ENCODE peak calls at places on chromosomes 2 and 18, in five cellular contexts. S is foreskin fibroblast; U is activated CD8-positive, alpha-beta memory T cell treated with anti-CD3 and anti-CD28 coated beads, Interleukin-2, amount 50 U/mL, for 48 hours; F is HCEC 1CT; O is GM20000. C is an unnamed sample.

GRCh38 chr2:204687776-204688175 is 142.5 kb downstream of the PARD3B start:
- DNase-seq in S (no peak), O (no peak), F (no peak), U (no peak), C (no peak)

GRCh38 chr2:133566967-133567645 is 1.2 kb downstream of the NCKAP5 start:
- DNase-seq in S (peak; percentile 65), F (peak; percentile 59), U (no peak), O (no peak), C (peak; percentile 51)

GRCh38 chr2:8412082-8412481 is 269.8 kb upstream of the ID2 start:
- DNase-seq in U (no peak), S (no peak), O (no peak), F (no peak), C (peak; percentile 79)

GRCh38 chr2:173934895-173935294 is 30.3 kb downstream of the SP3 start:
- DNase-seq in S (no peak), U (no peak), F (no peak), O (no peak), C (no peak)

GRCh38 chr2:151238527-151239487 is 22.9 kb downstream of the RBM43 start:
- DNase-seq in O (peak; percentile 55), U (peak; percentile 57), S (peak; percentile 92), F (peak; percentile 85), C (peak; percentile 49)

GRCh38 chr2:56014075-56014730 is 90.6 kb upstream of the EFEMP1 start:
- DNase-seq in U (no peak), O (no peak), F (no peak), S (no peak), C (no peak)

GRCh38 chr2:173205375-173205774 is 129.7 kb downstream of the MAP3K20 start:
- DNase-seq in F (no peak), S (peak; percentile 72), U (no peak), O (no peak), C (no peak)

GRCh38 chr2:231920795-231921194 is 5.4 kb downstream of the NPPC start:
- DNase-seq in O (no peak), F (no peak), U (no peak), S (no peak), C (no peak)

GRCh38 chr18:40012931-40013609 is 1942.0 kb upstream of the PIK3C3 start:
- DNase-seq in U (no peak), O (no peak), F (peak; percentile 54), S (peak; percentile 48), C (no peak)

GRCh38 chr18:42229211-42230210 is 274.5 kb downstream of the PIK3C3 start:
- DNase-seq in S (no peak), F (no peak), O (no peak), U (no peak), C (no peak)

GRCh38 chr2:46029332-46029811 is 267.8 kb upstream of the EPAS1 start:
- DNase-seq in U (no peak), S (peak; percentile 40), O (no peak), F (peak; percentile 60), C (peak; percentile 54)

GRCh38 chr2:127893494-127893893 is 7.7 kb upstream of the AMMECR1L start:
- DNase-seq in U (no peak), O (no peak), S (no peak), F (no peak), C (no peak)

GRCh38 chr2:39144411-39144810 is 23.6 kb upstream of the SOS1 start:
- DNase-seq in F (peak; percentile 34), O (no peak), S (no peak), U (no peak), C (no peak)

GRCh38 chr18:51275712-51276473 is 78.4 kb upstream of the MEX3C start:
- DNase-seq in O (no peak), U (no peak), S (no peak), F (no peak), C (no peak)

C was measured in RCC 7860.